ENCODE peak calls at places on chromosomes 4 and X, in six cellular contexts. E, Y, B, L, I and D are unnamed samples.

GRCh38 chrX:38627683-38628082 is 66.3 kb downstream of the TSPAN7 start:
- DNase-seq in I (no peak), E (no peak), Y (peak), B (peak), L (peak), D (no peak)

GRCh38 chrX:35919536-35920309 is at the start of gene CFAP47:
- DNase-seq in E (peak), L (peak), Y (peak), I (no peak), B (no peak), D (no peak)

GRCh38 chrX:123959281-123960063 is 2.0 kb upstream of the STAG2 start:
- DNase-seq in L (peak), I (no peak), B (peak), E (no peak), Y (peak), D (no peak)

GRCh38 chr4:80115368-80116181 is 42.5 kb upstream of the ANTXR2 start:
- DNase-seq in E (no peak), L (no peak), Y (no peak), I (no peak), B (no peak), D (no peak)

GRCh38 chr4:157992038-157992706 is 180.7 kb downstream of the GASK1B start:
- DNase-seq in B (peak), L (peak), I (no peak), Y (peak), E (no peak), D (no peak)

GRCh38 chr4:93201471-93201870 is 627.1 kb upstream of the ATOH1 start:
- DNase-seq in E (no peak), L (no peak), I (no peak), B (no peak), Y (no peak), D (no peak)

GRCh38 chr4:70269674-70270073 is 27.3 kb downstream of the CSN3 start:
- DNase-seq in L (peak), E (no peak), B (no peak), I (no peak), Y (no peak), D (no peak)

GRCh38 chrX:151153086-151153485 is 23.3 kb upstream of the GPR50 start:
- DNase-seq in E (no peak), B (no peak), Y (peak), L (peak), I (no peak), D (no peak)

GRCh38 chr4:4818440-4819212 is 40.8 kb upstream of the MSX1 start:
- DNase-seq in I (no peak), E (no peak), Y (no peak), L (no peak), B (no peak), D (no peak)